ENCODE peak calls at places on chromosome 20, in eight cellular contexts. W is kidney epithelial cell, C is sigmoid colon, E is SK-N-SH, U is thoracic aorta, B is H9, D is heart right ventricle, F is endothelial cell of umbilical vein. G is an unnamed sample. For H3K27me3, the result is how much of the 10 kb centered on the place peaks cover.

GRCh38 chr20:53907968-53908751 is 162.2 kb downstream of the BCAS1 start:
- DNase-seq in W (no peak), B (no peak), D (no peak), F (no peak), C (no peak), E (no peak), U (no peak), G (no peak)

GRCh38 chr20:1893721-1894470 is 1.3 kb upstream of the SIRPA start:
- DNase-seq in B (no peak), D (no peak), W (no peak), C (peak), F (no peak), U (no peak), E (no peak), G (peak)

GRCh38 chr20:61436268-61436667 is 184.2 kb downstream of the CDH4 start:
- DNase-seq in U (no peak), D (no peak), B (no peak), E (no peak), C (no peak), F (no peak), W (peak), G (no peak)

GRCh38 chr20:41047279-41047974 is 18.8 kb downstream of the TOP1 start:
- DNase-seq in U (no peak), F (no peak), B (no peak), E (no peak), D (no peak), C (no peak), W (no peak), G (no peak)

GRCh38 chr20:57653910-57654309 is 33.7 kb upstream of the ZBP1 start:
- DNase-seq in E (peak), D (no peak), U (no peak), W (no peak), B (no peak), F (no peak), C (no peak), G (peak)

GRCh38 chr20:56400001-56400640 is 7.7 kb downstream of the CSTF1 start:
- DNase-seq in W (no peak), B (no peak), U (peak), D (no peak), E (peak), C (no peak), F (peak), G (no peak)

GRCh38 chr20:60765821-60766403 is 486.1 kb upstream of the CDH4 start:
- DNase-seq in B (no peak), W (no peak), D (no peak), F (no peak), C (no peak), E (no peak), U (no peak), G (no peak)

GRCh38 chr20:38161412-38161774 is 3.7 kb downstream of the TGM2 start:
- DNase-seq in D (no peak), F (no peak), W (no peak), U (no peak), C (no peak), E (no peak), B (no peak), G (peak)

GRCh38 chr20:38810926-38811325 is 5.4 kb downstream of the PPP1R16B start:
- DNase-seq in F (no peak), W (no peak), U (no peak), B (peak), E (no peak), C (no peak), D (no peak), G (peak)

GRCh38 chr20:33576432-33576883 is 85.7 kb upstream of the C20orf144 start:
- DNase-seq in C (no peak), D (no peak), B (no peak), E (peak), U (no peak), F (no peak), W (no peak), G (no peak)

GRCh38 chr20:48761023-48761785 is 66.6 kb downstream of the PREX1 start:
- DNase-seq in W (no peak), U (no peak), F (no peak), D (no peak), B (no peak), E (no peak), C (no peak), G (no peak)

GRCh38 chr20:48845000-48845399 is 17.2 kb upstream of the PREX1 start:
- DNase-seq in U (no peak), B (no peak), W (no peak), F (no peak), D (no peak), E (no peak), C (no peak), G (no peak)

GRCh38 chr20:37856932-37857660 is 45.8 kb upstream of the VSTM2L start:
- DNase-seq in D (no peak), B (no peak), E (no peak), C (no peak), U (no peak), F (no peak), W (no peak), G (no peak)

GRCh38 chr20:15708984-15709598 is 864.2 kb downstream of the KIF16B start:
- DNase-seq in B (peak), E (peak), F (no peak), U (no peak), C (no peak), W (no peak), D (peak), G (no peak)

GRCh38 chr20:47817573-47817972 is 32.3 kb upstream of the SULF2 start:
- DNase-seq in D (no peak), W (peak), U (no peak), F (no peak), B (no peak), E (no peak), C (no peak), G (peak)

GRCh38 chr20:32663704-32664351 is 9.9 kb downstream of the C20orf203 start:
- DNase-seq in W (no peak), E (no peak), D (no peak), C (no peak), B (no peak), F (no peak), U (no peak), G (no peak)

GRCh38 chr20:57622579-57623381 is 2.6 kb upstream of the ZBP1 start:
- DNase-seq in W (peak), U (no peak), E (peak), F (peak), C (no peak), B (peak), D (peak), G (peak)

GRCh38 chr20:54069501-54069971 is 858 bp downstream of the BCAS1 start:
- DNase-seq in U (no peak), C (no peak), F (no peak), B (peak), E (no peak), W (no peak), D (no peak), G (no peak)

GRCh38 chr20:24494460-24494920 is 25.1 kb downstream of the SYNDIG1 start:
- DNase-seq in U (no peak), B (peak), C (peak), W (no peak), F (no peak), E (no peak), D (no peak), G (no peak)

GRCh38 chr20:13325033-13325432 is 104.0 kb downstream of the ISM1 start:
- DNase-seq in E (peak), D (no peak), U (no peak), W (no peak), C (no peak), F (peak), B (peak), G (no peak)

GRCh38 chr20:53152228-53152627 is 180.1 kb downstream of the TSHZ2 start:
- DNase-seq in B (no peak), U (no peak), D (no peak), W (no peak), C (no peak), E (no peak), F (no peak), G (no peak)

GRCh38 chr20:64257107-64257757 is 1.7 kb downstream of the PCMTD2 start:
- DNase-seq in U (no peak), C (no peak), F (no peak), W (no peak), D (no peak), E (no peak), B (no peak), G (no peak)

GRCh38 chr20:32544893-32545840 is 40.0 kb downstream of the NOL4L start:
- DNase-seq in U (no peak), W (no peak), B (no peak), D (no peak), E (no peak), F (no peak), C (no peak), G (no peak)

GRCh38 chr20:41142914-41143313 is 5.6 kb downstream of the PLCG1 start:
- DNase-seq in E (no peak), D (no peak), W (no peak), F (no peak), B (no peak), U (no peak), C (no peak), G (no peak)

GRCh38 chr20:46302119-46302518 is 6.2 kb downstream of the CDH22 start:
- DNase-seq in D (no peak), B (no peak), E (no peak), C (no peak), W (no peak), U (no peak), F (no peak), G (no peak)
- H3K27me3 ChIP-seq in D (half or more), B (under half), E (under half), C (under half), W (under half), U (under half), F (under half), G (under half)

GRCh38 chr20:50958733-50959542 is at the start of gene MOCS3:
- DNase-seq in E (peak), F (peak), W (peak), D (peak), B (peak), U (peak), C (peak), G (peak)
- TF ChIP-seq CTCF in E (no peak), F (no peak), W (no peak), D (peak), B (no peak), U (no peak), C (no peak), G (peak)

GRCh38 chr20:22583773-22584629 is at the start of gene FOXA2:
- DNase-seq in D (no peak), E (no peak), U (no peak), F (no peak), C (no peak), B (peak), W (no peak), G (no peak)
- H3K27me3 ChIP-seq in D (half or more), E (half or more), U (under half), F (half or more), C (under half), B (half or more), W (half or more), G (under half)

DNA sequence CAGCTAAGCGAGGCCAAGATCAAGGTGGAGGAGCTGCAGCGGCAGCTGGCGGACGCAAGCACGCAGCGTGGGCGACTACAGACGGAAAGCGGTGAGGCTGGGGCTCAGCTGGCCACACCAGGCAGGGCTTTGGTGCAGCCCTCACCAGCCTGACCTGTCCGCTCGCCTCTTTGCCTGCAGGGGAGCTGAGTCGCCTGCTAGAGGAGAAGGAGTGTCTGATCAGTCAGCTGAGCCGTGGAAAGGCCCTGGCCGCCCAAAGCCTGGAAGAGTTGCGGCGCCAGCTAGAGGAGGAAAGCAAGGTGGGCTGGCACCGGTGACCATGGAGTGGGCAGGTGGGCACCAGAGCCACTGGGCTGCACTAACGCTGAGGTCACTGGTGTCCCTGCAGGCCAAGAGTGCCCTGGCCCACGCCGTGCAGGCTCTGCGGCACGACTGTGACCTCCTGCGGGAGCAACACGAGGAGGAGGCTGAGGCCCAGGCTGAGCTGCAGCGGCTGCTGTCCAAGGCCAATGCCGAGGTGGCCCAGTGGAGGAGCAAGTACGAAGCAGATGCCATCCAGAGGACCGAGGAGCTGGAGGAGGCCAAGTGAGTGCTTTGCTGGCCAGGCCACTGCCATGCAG is 42.8 kb downstream of the MYH7B start:
- DNase-seq in F (no peak), W (no peak), B (peak), D (no peak), U (no peak), C (no peak), E (no peak), G (peak)
- TF ChIP-seq CTCF in F (no peak), W (peak), B (peak), D (no peak), U (no peak), C (no peak), E (no peak), G (peak)

DNA sequence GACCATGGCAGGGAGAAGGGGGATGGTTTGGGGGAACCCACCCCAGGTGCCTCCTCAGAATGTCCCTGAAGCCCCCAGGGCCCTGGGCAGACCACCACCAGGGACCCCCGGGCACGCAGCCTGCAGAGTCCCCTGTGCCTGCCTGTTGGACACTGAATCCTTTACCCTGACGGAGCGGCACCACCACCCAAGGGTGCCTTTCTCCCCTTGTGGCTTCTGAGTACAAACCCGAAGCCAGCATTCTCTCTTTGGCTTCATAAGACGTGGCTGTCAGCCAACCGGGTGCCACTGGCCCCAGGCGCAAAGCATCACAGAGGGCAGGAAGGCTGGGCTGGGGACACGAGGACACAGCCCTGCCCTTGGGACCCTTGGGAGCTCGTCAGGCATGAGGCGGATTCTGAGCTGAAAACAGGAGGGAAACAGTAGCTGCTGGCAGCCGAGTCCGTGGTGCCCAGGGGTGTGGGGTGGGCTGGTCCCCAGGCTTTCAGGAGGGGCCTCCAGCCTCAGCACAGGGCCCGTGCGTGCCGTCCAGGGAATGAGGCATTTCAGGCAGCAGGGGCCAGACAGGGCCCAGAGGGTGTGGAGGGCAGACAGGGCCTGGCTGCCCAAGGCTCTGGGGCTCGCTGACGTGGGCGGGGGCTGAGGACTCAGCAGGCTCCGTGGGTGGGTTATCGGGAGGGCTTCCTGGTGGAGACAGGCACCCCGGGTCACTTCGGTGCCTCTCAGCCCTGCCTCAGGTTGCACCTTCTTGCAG is 3.5 kb downstream of the COL9A3 start:
- DNase-seq in U (no peak), W (no peak), F (no peak), E (no peak), C (no peak), D (no peak), B (no peak), G (peak)
- H3K27me3 ChIP-seq in U (under half), W (under half), F (under half), E (under half), C (under half), D (under half), B (under half), G (under half)

GRCh38 chr20:3479759-3480615 is 9.2 kb downstream of the ATRN start:
- DNase-seq in E (no peak), W (no peak), D (no peak), F (no peak), B (no peak), U (no peak), C (no peak), G (no peak)

GRCh38 chr20:3486850-3487249 is 16.0 kb downstream of the ATRN start:
- DNase-seq in C (no peak), D (no peak), U (no peak), F (no peak), E (no peak), B (no peak), W (no peak), G (no peak)

GRCh38 chr20:3485913-3486312 is 15.1 kb downstream of the ATRN start:
- DNase-seq in F (no peak), B (no peak), D (no peak), W (no peak), E (no peak), C (no peak), U (no peak), G (no peak)

GRCh38 chr20:3483309-3483708 is 12.5 kb downstream of the ATRN start:
- DNase-seq in D (no peak), U (no peak), F (no peak), C (no peak), B (no peak), E (no peak), W (no peak), G (no peak)

DNA sequence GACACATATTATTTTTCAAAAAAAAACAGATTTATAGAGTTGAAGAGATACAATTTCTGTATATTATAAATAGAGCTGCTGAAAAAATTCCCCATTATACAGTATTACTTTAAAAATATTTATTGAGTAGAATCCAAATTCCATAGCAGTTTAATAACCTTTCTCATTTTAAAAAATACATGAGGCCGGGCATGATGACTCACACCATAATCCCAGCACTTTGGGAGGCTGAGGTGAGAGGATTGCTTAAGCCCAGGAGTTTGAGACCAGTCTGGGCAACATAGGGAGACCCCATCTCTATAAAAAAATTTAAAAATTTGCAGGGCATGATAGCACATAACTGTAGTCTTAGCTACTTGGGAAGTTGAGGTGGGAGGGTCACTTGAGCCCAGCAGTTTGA is 13.0 kb downstream of the ATRN start:
- DNase-seq in E (no peak), U (no peak), C (no peak), B (no peak), F (no peak), W (no peak), D (no peak), G (no peak)
- TF ChIP-seq CTCF in E (no peak), U (no peak), C (no peak), B (no peak), F (no peak), W (no peak), D (no peak), G (no peak)

DNA sequence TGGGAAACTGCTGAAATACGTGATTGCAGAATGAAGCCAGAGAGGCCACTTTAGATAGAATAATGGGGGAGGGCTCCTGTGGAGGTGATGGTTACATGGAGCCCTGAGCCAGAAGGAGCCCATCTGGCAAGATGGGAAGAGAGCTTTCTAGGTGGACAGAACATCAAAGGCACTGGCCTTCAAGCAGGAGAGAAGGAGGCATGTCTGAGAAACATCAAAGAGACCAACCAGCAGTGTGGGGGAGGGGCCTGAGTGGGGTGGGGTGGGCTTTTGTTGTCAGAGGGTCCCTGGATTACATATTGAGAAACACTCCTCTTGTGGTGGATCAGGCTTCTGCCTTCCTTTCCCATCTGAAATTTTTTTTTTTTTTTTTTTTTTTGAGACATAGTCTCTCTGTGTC is 1.9 kb upstream of the KCNG1 start:
- DNase-seq in F (no peak), C (no peak), U (no peak), E (no peak), B (no peak), W (no peak), D (no peak), G (no peak)
- H3K27me3 ChIP-seq in F (half or more), C (under half), U (under half), E (under half), B (under half), W (half or more), D (half or more), G (under half)

GRCh38 chr20:21050710-21051109 is 55.4 kb downstream of the LINC00237 start:
- DNase-seq in W (no peak), F (no peak), D (no peak), C (no peak), U (no peak), B (no peak), E (no peak), G (no peak)

GRCh38 chr20:21052241-21052640 is 53.9 kb downstream of the LINC00237 start:
- DNase-seq in C (no peak), F (no peak), U (no peak), D (no peak), B (no peak), W (no peak), E (no peak), G (no peak)

GRCh38 chr20:21046413-21047070 is 59.6 kb downstream of the LINC00237 start:
- DNase-seq in U (no peak), W (no peak), D (no peak), C (no peak), F (no peak), B (no peak), E (peak), G (no peak)

GRCh38 chr20:21047981-21048380 is 58.2 kb downstream of the LINC00237 start:
- DNase-seq in E (no peak), U (no peak), W (no peak), D (no peak), F (no peak), C (no peak), B (no peak), G (no peak)

DNA sequence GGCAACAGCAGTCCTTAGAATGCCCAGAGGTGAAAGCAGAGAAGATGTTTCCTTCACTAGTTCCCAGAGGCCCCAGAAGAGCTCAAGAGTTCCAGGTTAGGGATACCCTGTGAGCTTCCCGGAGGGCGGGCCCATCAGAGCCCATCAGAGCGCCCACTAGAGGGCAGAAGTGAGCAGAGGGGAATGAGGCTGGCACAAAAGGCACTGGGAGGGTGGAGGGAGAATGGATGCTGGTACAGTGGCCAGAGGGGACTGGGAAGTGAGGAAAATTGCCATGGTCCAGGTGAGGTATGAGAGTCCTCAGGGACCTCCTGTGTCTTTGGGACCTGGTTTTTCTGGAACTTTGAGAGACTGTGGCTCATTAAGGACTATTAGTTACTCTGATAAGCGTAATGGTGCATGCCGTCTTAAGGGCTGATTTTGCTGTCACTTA is 57.3 kb downstream of the LINC00237 start:
- DNase-seq in F (peak), B (peak), U (no peak), D (no peak), C (no peak), W (no peak), E (peak), G (no peak)
- TF ChIP-seq CTCF in F (peak), B (peak), U (peak), D (peak), C (peak), W (peak), E (peak), G (peak)

GRCh38 chr20:14622796-14623195 is 285.4 kb upstream of the FLRT3 start:
- DNase-seq in W (peak), B (peak), E (no peak), D (no peak), U (no peak), C (no peak), F (no peak), G (peak)
- H3K27me3 ChIP-seq in W (under half), B (under half), E (under half), D (under half), U (under half), C (under half), F (under half), G (under half)

G was measured in RWPE2.